ENCODE peak calls at places on chromosomes 1 and 21, in nine cellular contexts. G, C, D, T, L, K, O, U and P are unnamed samples. For H3K9me3, the result is how much of the 10 kb centered on the place peaks cover.

GRCh38 chr1:225974454-225974853 is 24.7 kb downstream of the SDE2 start:
- DNase-seq in U (no peak), O (no peak), T (no peak), L (no peak), D (no peak), G (no peak), C (no peak), K (peak), P (no peak)

GRCh38 chr1:107972781-107973180 is 7.8 kb upstream of the VAV3 start:
- DNase-seq in T (no peak), G (no peak), C (no peak), O (no peak), U (no peak), K (no peak), L (no peak), D (no peak), P (no peak)

GRCh38 chr1:173561263-173561662 is 41.6 kb downstream of the SLC9C2 start:
- DNase-seq in L (no peak), G (no peak), C (no peak), D (no peak), U (no peak), O (no peak), K (no peak), T (no peak), P (no peak)

GRCh38 chr1:85019989-85020388 is 23.1 kb upstream of the MCOLN2 start:
- DNase-seq in O (no peak), L (no peak), D (no peak), T (no peak), U (no peak), K (no peak), G (no peak), C (no peak), P (no peak)

GRCh38 chr1:25208561-25209222 is 23.6 kb downstream of the SYF2 start:
- DNase-seq in K (no peak), G (no peak), U (no peak), C (no peak), D (no peak), O (no peak), T (no peak), L (no peak), P (no peak)

GRCh38 chr1:182217071-182217470 is 155.6 kb upstream of the ZNF648 start:
- DNase-seq in U (no peak), O (no peak), L (no peak), K (no peak), D (no peak), C (no peak), G (peak), T (no peak), P (no peak)

GRCh38 chr1:63752176-63752575 is 21.6 kb upstream of the ROR1 start:
- DNase-seq in O (no peak), U (no peak), D (no peak), T (no peak), C (no peak), G (no peak), L (no peak), K (no peak), P (no peak)

GRCh38 chr1:29388170-29388569 is 151.8 kb downstream of the PTPRU start:
- DNase-seq in C (no peak), T (no peak), U (no peak), L (no peak), D (no peak), K (no peak), G (no peak), O (no peak), P (no peak)

GRCh38 chr1:89065077-89065868 is at the start of gene GBP1:
- DNase-seq in K (no peak), O (peak), D (peak), U (peak), G (peak), C (no peak), T (no peak), L (no peak), P (no peak)

GRCh38 chr1:248924696-248925532 is 18.9 kb downstream of the PGBD2 start:
- DNase-seq in T (no peak), C (peak), U (no peak), L (no peak), D (peak), K (no peak), G (peak), O (peak), P (no peak)

GRCh38 chr1:10787274-10787673 is 9.2 kb downstream of the CASZ1 start:
- DNase-seq in G (no peak), C (no peak), D (no peak), O (no peak), L (no peak), U (no peak), T (no peak), K (no peak), P (no peak)

GRCh38 chr1:107830546-107830945 is 134.4 kb downstream of the VAV3 start:
- DNase-seq in G (no peak), O (no peak), K (no peak), D (no peak), T (no peak), C (no peak), U (no peak), L (no peak), P (no peak)

GRCh38 chr1:33441088-33441745 is 10.3 kb upstream of the PHC2 start:
- DNase-seq in O (no peak), G (no peak), C (no peak), D (no peak), T (no peak), U (no peak), L (no peak), K (no peak), P (no peak)

GRCh38 chr1:94542088-94542671 is 621 bp upstream of the F3 start:
- DNase-seq in T (no peak), O (no peak), U (no peak), K (no peak), G (peak), C (peak), L (no peak), D (peak), P (no peak)

GRCh38 chr1:34845131-34845901 is 14.2 kb downstream of the SMIM12 start:
- DNase-seq in O (no peak), T (no peak), U (no peak), L (no peak), C (no peak), G (no peak), K (no peak), D (no peak), P (no peak)

GRCh38 chr1:216216304-216216703 is 206.9 kb downstream of the USH2A start:
- DNase-seq in K (no peak), T (no peak), O (no peak), D (no peak), C (no peak), G (no peak), L (no peak), U (no peak), P (no peak)

GRCh38 chr1:164518692-164519332 is 40.2 kb upstream of the PBX1 start:
- DNase-seq in T (no peak), D (no peak), G (no peak), K (no peak), L (no peak), O (no peak), C (no peak), U (no peak), P (no peak)

GRCh38 chr21:21412096-21412495 is 413.9 kb downstream of the NCAM2 start:
- DNase-seq in C (no peak), L (no peak), U (no peak), G (no peak), O (no peak), D (no peak), T (no peak), K (no peak), P (no peak)

GRCh38 chr1:36831171-36831810 is 203.0 kb downstream of the GRIK3 start:
- DNase-seq in U (no peak), T (no peak), D (no peak), K (no peak), O (no peak), L (no peak), G (no peak), C (no peak), P (no peak)

GRCh38 chr1:55817027-55817426 is 601.9 kb upstream of the USP24 start:
- DNase-seq in D (no peak), G (no peak), C (no peak), L (no peak), T (no peak), O (no peak), U (no peak), K (no peak), P (no peak)

GRCh38 chr1:85125891-85126290 is 74.9 kb downstream of the SYDE2 start:
- DNase-seq in O (no peak), L (no peak), K (no peak), C (no peak), D (no peak), G (no peak), T (no peak), U (no peak), P (no peak)

GRCh38 chr1:160618763-160619274 is 28.0 kb downstream of the SLAMF1 start:
- DNase-seq in D (no peak), C (no peak), O (peak), U (no peak), K (no peak), L (no peak), G (no peak), T (no peak), P (no peak)

GRCh38 chr1:201347498-201348210 is 29.8 kb downstream of the TNNT2 start:
- DNase-seq in U (no peak), C (no peak), L (no peak), K (no peak), G (no peak), T (no peak), O (no peak), D (no peak), P (no peak)

GRCh38 chr21:38688068-38688467 is 117.7 kb upstream of the ETS2 start:
- DNase-seq in D (no peak), G (no peak), U (no peak), O (no peak), K (no peak), L (no peak), C (no peak), T (no peak), P (no peak)

GRCh38 chr1:109156916-109157385 is 43.0 kb downstream of the ELAPOR1 start:
- DNase-seq in L (no peak), K (no peak), G (no peak), U (no peak), C (no peak), D (no peak), O (no peak), T (no peak), P (no peak)

GRCh38 chr1:116368241-116368640 is 4.8 kb upstream of the ATP1A1 start:
- DNase-seq in O (no peak), G (no peak), L (no peak), D (no peak), U (no peak), C (peak), T (no peak), K (no peak), P (no peak)

GRCh38 chr1:64302971-64303370 is 99.5 kb downstream of the UBE2U start:
- DNase-seq in G (peak), D (no peak), C (no peak), O (no peak), L (no peak), T (no peak), K (no peak), U (no peak), P (no peak)

GRCh38 chr1:119827010-119827409 is 15.8 kb upstream of the REG4 start:
- DNase-seq in G (no peak), T (no peak), D (peak), O (no peak), C (no peak), U (no peak), L (no peak), K (no peak), P (no peak)

GRCh38 chr1:89519779-89520358 is 4.8 kb upstream of the LRRC8B start:
- DNase-seq in D (peak), T (peak), U (no peak), L (no peak), K (no peak), G (peak), O (peak), C (no peak), P (peak)

GRCh38 chr1:145977486-145978476 is 13.3 kb downstream of the POLR3GL start:
- DNase-seq in T (peak), L (peak), C (peak), G (peak), K (peak), O (peak), U (peak), D (peak), P (peak)

GRCh38 chr1:41754540-41754939 is 164.2 kb downstream of the HIVEP3 start:
- DNase-seq in U (no peak), T (no peak), O (no peak), D (no peak), K (no peak), G (no peak), C (no peak), L (no peak), P (no peak)

GRCh38 chr1:158019177-158019868 is 25.9 kb downstream of the KIRREL1 start:
- DNase-seq in G (peak), O (no peak), C (peak), K (peak), U (peak), L (peak), D (peak), T (no peak), P (no peak)

GRCh38 chr1:31376374-31377134 is 3.7 kb upstream of the FABP3 start:
- DNase-seq in G (peak), U (peak), O (no peak), D (peak), K (no peak), T (no peak), L (peak), C (peak), P (no peak)

GRCh38 chr21:15617968-15618367 is 111.8 kb upstream of the USP25 start:
- DNase-seq in D (peak), T (no peak), U (no peak), O (no peak), C (peak), G (peak), L (peak), K (no peak), P (no peak)

GRCh38 chr1:111131693-111132092 is 8.2 kb downstream of the DRAM2 start:
- DNase-seq in U (no peak), T (no peak), K (no peak), O (no peak), D (no peak), L (no peak), G (no peak), C (no peak), P (no peak)

GRCh38 chr21:16968436-16968835 is 544.4 kb upstream of the CXADR start:
- DNase-seq in D (no peak), C (no peak), G (no peak), O (no peak), K (no peak), L (no peak), U (no peak), T (no peak), P (no peak)

GRCh38 chr1:190579517-190580193 is 102.0 kb upstream of the BRINP3 start:
- DNase-seq in G (no peak), T (no peak), D (peak), C (no peak), U (no peak), K (no peak), O (no peak), L (no peak), P (no peak)

GRCh38 chr1:207241164-207241934 is 80.1 kb upstream of the CD55 start:
- DNase-seq in O (no peak), U (no peak), K (no peak), C (peak), G (peak), D (no peak), L (no peak), T (no peak), P (no peak)

GRCh38 chr1:32767641-32768040 is 49.5 kb downstream of the YARS1 start:
- DNase-seq in G (no peak), K (no peak), D (no peak), L (no peak), O (no peak), U (no peak), T (no peak), C (peak), P (no peak)

GRCh38 chr1:247043406-247043805 is 35.2 kb downstream of the ZNF670 start:
- DNase-seq in L (no peak), T (no peak), D (no peak), G (no peak), K (no peak), U (no peak), C (no peak), O (no peak), P (no peak)

GRCh38 chr1:247047260-247047659 is 31.4 kb downstream of the ZNF670 start:
- DNase-seq in T (no peak), L (no peak), K (no peak), G (no peak), D (no peak), O (no peak), U (no peak), C (no peak), P (no peak)

DNA sequence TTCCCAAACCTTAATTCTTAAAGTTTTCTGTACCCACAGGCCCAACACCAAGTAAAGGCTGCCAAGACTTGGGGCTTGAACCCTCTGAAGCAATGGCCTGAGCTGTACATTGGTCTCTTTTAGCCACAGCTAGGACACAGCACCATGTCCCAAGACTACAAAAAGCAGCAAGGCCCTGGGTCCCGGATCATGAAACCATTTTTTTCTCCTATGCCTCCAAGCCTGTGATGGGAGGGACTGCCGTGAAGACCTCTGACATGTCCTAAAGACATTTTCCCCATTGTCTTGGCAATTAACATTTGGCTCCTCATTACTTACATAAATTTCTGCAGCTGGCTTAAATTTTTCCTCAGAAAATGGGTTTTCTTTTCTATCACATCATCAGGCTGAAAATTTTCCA is 30.9 kb downstream of the ZNF670 start:
- DNase-seq in L (no peak), C (no peak), D (no peak), K (no peak), G (no peak), O (no peak), U (no peak), T (no peak), P (no peak)
- H3K9me3 ChIP-seq in L (under half), C (half or more), D (under half), K (under half), G (under half), O (under half), U (under half), T (under half), P (under half)

GRCh38 chr1:239274242-239274830 is 112.0 kb upstream of the CHRM3 start:
- DNase-seq in C (peak), T (no peak), U (no peak), G (peak), K (no peak), L (no peak), D (no peak), O (no peak), P (no peak)
- H3K9me3 ChIP-seq in C (under half), T (under half), U (under half), G (under half), K (under half), L (under half), D (under half), O (under half), P (under half)

DNA sequence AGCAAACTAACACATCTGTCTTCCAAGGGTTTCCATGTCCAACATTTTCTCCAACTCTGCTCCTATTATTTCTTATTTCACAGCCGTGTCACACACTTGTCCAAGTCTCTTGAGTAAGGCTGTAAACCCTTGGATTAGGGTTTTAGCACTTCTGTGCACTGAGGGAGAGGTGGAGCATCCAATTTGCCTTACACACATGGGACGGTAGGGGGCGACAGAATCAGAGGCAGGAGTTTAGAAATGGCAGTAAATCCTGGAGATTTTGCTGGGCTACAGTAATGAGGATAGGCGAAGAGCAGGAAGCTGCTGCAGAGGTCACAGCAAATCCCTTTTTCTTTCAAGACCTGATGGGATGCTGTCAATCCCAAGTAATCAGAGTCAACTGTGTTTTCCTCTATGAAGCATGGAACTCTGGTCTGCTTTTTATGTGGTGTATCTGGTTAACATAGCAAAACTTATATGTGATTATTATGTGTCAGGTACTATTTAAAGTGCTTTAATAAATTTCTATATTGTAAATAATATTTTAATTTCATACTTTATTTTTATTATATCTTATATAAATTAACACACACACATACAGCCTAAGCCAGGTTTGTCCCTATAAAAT is 15.4 kb upstream of the LCE5A start:
- DNase-seq in L (no peak), O (no peak), D (peak), G (no peak), C (peak), U (no peak), T (no peak), K (no peak), P (no peak)
- H3K9me3 ChIP-seq in L (under half), O (under half), D (under half), G (under half), C (under half), U (under half), T (under half), K (under half), P (under half)

GRCh38 chr1:4752059-4752458 is 97.7 kb downstream of the AJAP1 start:
- DNase-seq in O (no peak), G (no peak), K (no peak), C (no peak), L (no peak), D (no peak), U (no peak), T (no peak), P (no peak)
- H3K9me3 ChIP-seq in O (under half), G (under half), K (under half), C (under half), L (under half), D (under half), U (half or more), T (under half), P (under half)

GRCh38 chr1:52055066-52055853 is at the start of gene TXNDC12:
- DNase-seq in L (peak), K (peak), D (peak), G (peak), O (peak), C (peak), U (peak), T (peak), P (peak)
- H3K9me3 ChIP-seq in L (under half), K (under half), D (under half), G (under half), O (under half), C (under half), U (under half), T (under half), P (under half)

GRCh38 chr21:26443291-26443690 is 129.8 kb downstream of the CYYR1 start:
- DNase-seq in D (no peak), T (no peak), K (no peak), U (no peak), L (no peak), G (peak), C (no peak), O (no peak), P (no peak)

GRCh38 chr21:26443867-26444266 is 129.2 kb downstream of the CYYR1 start:
- DNase-seq in O (no peak), G (peak), C (no peak), K (no peak), L (no peak), U (no peak), T (no peak), D (no peak), P (no peak)

GRCh38 chr21:26447932-26448331 is 125.2 kb downstream of the CYYR1 start:
- DNase-seq in T (no peak), C (no peak), G (peak), K (no peak), O (no peak), L (no peak), D (no peak), U (no peak), P (no peak)

GRCh38 chr21:26444646-26445045 is 128.4 kb downstream of the CYYR1 start:
- DNase-seq in D (no peak), C (no peak), U (no peak), O (no peak), L (no peak), K (no peak), T (no peak), G (no peak), P (no peak)

DNA sequence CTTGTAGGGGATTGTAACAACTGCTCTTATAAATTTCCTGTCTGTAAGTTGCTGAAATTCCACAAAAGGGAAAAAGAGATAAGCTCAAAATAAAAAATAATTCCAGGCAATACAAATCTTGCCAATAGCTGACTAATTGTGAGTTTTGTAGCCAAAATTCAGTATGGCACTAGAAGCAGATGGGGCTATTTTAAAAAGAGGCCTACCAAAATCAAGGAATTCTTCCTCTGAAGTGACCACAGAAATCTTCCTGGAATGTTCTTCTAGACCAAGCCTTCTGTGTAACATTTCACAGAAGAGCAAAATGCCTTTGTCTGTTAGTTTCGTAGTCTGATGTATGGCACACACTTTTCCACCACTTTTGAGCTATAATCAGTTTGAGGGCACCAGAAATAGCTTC is 127.6 kb downstream of the CYYR1 start:
- DNase-seq in C (no peak), K (no peak), G (peak), O (no peak), T (no peak), D (peak), U (no peak), L (no peak), P (no peak)
- H3K9me3 ChIP-seq in C (under half), K (under half), G (under half), O (under half), T (under half), D (under half), U (under half), L (under half), P (under half)

GRCh38 chr1:49171941-49172593 is 395.4 kb upstream of the BEND5 start:
- DNase-seq in L (no peak), O (no peak), U (no peak), K (no peak), C (no peak), T (no peak), G (no peak), D (no peak), P (no peak)
- H3K9me3 ChIP-seq in L (under half), O (under half), U (under half), K (under half), C (under half), T (under half), G (under half), D (under half), P (under half)